ENCODE peak calls at places on chromosomes 16 and 17, in six cellular contexts. One of them, this sample, is unnamed.

GRCh38 chr17:14755002-14755401 is 454.1 kb downstream of the HS3ST3B1 start:
- DNase-seq in GM12864: no peak
- DNase-seq in kidney epithelial cell: no peak
- DNase-seq in tibial nerve: no peak
- DNase-seq in cardiac muscle cell: no peak
- DNase-seq in A673: no peak
- DNase-seq in this sample: peak; percentile 50

GRCh38 chr16:9469512-9469911 is 378.1 kb downstream of the HAPSTR1 start:
- DNase-seq in cardiac muscle cell: no peak
- DNase-seq in A673: peak; percentile 10
- DNase-seq in tibial nerve: no peak
- DNase-seq in GM12864: no peak
- DNase-seq in kidney epithelial cell: peak; percentile 97
- DNase-seq in this sample: no peak

GRCh38 chr16:3611145-3611977 is at the start of gene SLX4:
- DNase-seq in cardiac muscle cell: peak; percentile 96
- DNase-seq in A673: peak; percentile 96
- DNase-seq in tibial nerve: peak; percentile 68
- DNase-seq in kidney epithelial cell: peak; percentile 52
- DNase-seq in GM12864: peak; percentile 51
- DNase-seq in this sample: peak; percentile 55

GRCh38 chr16:79797486-79797885 is 196.9 kb upstream of the MAF start:
- DNase-seq in A673: no peak
- DNase-seq in cardiac muscle cell: no peak
- DNase-seq in tibial nerve: no peak
- DNase-seq in kidney epithelial cell: no peak
- DNase-seq in GM12864: no peak
- DNase-seq in this sample: no peak

GRCh38 chr17:77455111-77455877 is 314.5 kb downstream of the SEC14L1 start:
- DNase-seq in kidney epithelial cell: no peak
- DNase-seq in cardiac muscle cell: no peak
- DNase-seq in tibial nerve: peak; percentile 67
- DNase-seq in A673: no peak
- DNase-seq in GM12864: no peak
- DNase-seq in this sample: no peak

GRCh38 chr17:9825751-9826150 is at the start of gene GLP2R:
- DNase-seq in A673: no peak
- DNase-seq in kidney epithelial cell: no peak
- DNase-seq in cardiac muscle cell: no peak
- DNase-seq in GM12864: no peak
- DNase-seq in tibial nerve: no peak
- DNase-seq in this sample: no peak

GRCh38 chr16:49560018-49560830 is 186.6 kb downstream of the C16orf78 start:
- DNase-seq in tibial nerve: peak; percentile 52
- DNase-seq in GM12864: no peak
- DNase-seq in A673: no peak
- DNase-seq in kidney epithelial cell: no peak
- DNase-seq in cardiac muscle cell: no peak
- DNase-seq in this sample: no peak

GRCh38 chr17:49723423-49723822 is 15.7 kb upstream of the SLC35B1 start:
- DNase-seq in A673: no peak
- DNase-seq in tibial nerve: no peak
- DNase-seq in kidney epithelial cell: no peak
- DNase-seq in GM12864: no peak
- DNase-seq in cardiac muscle cell: peak; percentile 19
- DNase-seq in this sample: no peak

GRCh38 chr17:71434716-71435115 is 686.1 kb upstream of the SOX9 start:
- DNase-seq in A673: no peak
- DNase-seq in kidney epithelial cell: no peak
- DNase-seq in cardiac muscle cell: no peak
- DNase-seq in tibial nerve: no peak
- DNase-seq in GM12864: no peak
- DNase-seq in this sample: no peak

GRCh38 chr17:78748730-78749317 is 33.2 kb downstream of the CYTH1 start:
- DNase-seq in GM12864: peak; percentile 75
- DNase-seq in cardiac muscle cell: no peak
- DNase-seq in tibial nerve: peak; percentile 69
- DNase-seq in kidney epithelial cell: no peak
- DNase-seq in A673: no peak
- DNase-seq in this sample: no peak

GRCh38 chr17:61635913-61636432 is 45.0 kb upstream of the NACA2 start:
- DNase-seq in tibial nerve: peak; percentile 6
- DNase-seq in A673: peak; percentile 77
- DNase-seq in cardiac muscle cell: peak; percentile 39
- DNase-seq in GM12864: peak; percentile 37
- DNase-seq in kidney epithelial cell: peak; percentile 2
- DNase-seq in this sample: peak; percentile 31
- TF ChIP-seq CTCF in tibial nerve: no peak
- TF ChIP-seq CTCF in A673: peak; percentile 87
- TF ChIP-seq CTCF in cardiac muscle cell: peak; percentile 82
- TF ChIP-seq CTCF in GM12864: peak; percentile 70
- TF ChIP-seq CTCF in kidney epithelial cell: peak; percentile 73
- TF ChIP-seq CTCF in this sample: peak; percentile 83

GRCh38 chr17:64115871-64116534 is 13.9 kb downstream of the ERN1 start:
- DNase-seq in kidney epithelial cell: no peak
- DNase-seq in cardiac muscle cell: no peak
- DNase-seq in tibial nerve: no peak
- DNase-seq in GM12864: no peak
- DNase-seq in A673: no peak
- DNase-seq in this sample: no peak
- H3K4me3 ChIP-seq in kidney epithelial cell: no peak overlapping the region
- H3K4me3 ChIP-seq in cardiac muscle cell: no peak overlapping the region
- H3K4me3 ChIP-seq in tibial nerve: no peak overlapping the region
- H3K4me3 ChIP-seq in GM12864: no peak overlapping the region
- H3K4me3 ChIP-seq in A673: no peak overlapping the region
- H3K4me3 ChIP-seq in this sample: no peak overlapping the region

GRCh38 chr17:31061678-31062077 is 33.1 kb upstream of the NF1 start:
- DNase-seq in tibial nerve: no peak
- DNase-seq in kidney epithelial cell: no peak
- DNase-seq in A673: no peak
- DNase-seq in GM12864: no peak
- DNase-seq in cardiac muscle cell: no peak
- DNase-seq in this sample: no peak
- TF ChIP-seq CTCF in tibial nerve: no peak
- TF ChIP-seq CTCF in kidney epithelial cell: peak; percentile 12
- TF ChIP-seq CTCF in A673: peak; percentile 27
- TF ChIP-seq CTCF in GM12864: peak; percentile 43
- TF ChIP-seq CTCF in cardiac muscle cell: no peak
- TF ChIP-seq CTCF in this sample: no peak

GRCh38 chr16:30652718-30653117 is 2.0 kb downstream of the PRR14 start:
- DNase-seq in A673: no peak
- DNase-seq in tibial nerve: no peak
- DNase-seq in GM12864: no peak
- DNase-seq in cardiac muscle cell: no peak
- DNase-seq in kidney epithelial cell: no peak
- DNase-seq in this sample: no peak
- H3K4me3 ChIP-seq in A673: no peak overlapping the region
- H3K4me3 ChIP-seq in tibial nerve: no peak overlapping the region
- H3K4me3 ChIP-seq in GM12864: no peak overlapping the region
- H3K4me3 ChIP-seq in cardiac muscle cell: no peak overlapping the region
- H3K4me3 ChIP-seq in kidney epithelial cell: no peak overlapping the region
- H3K4me3 ChIP-seq in this sample: no peak overlapping the region

DNA sequence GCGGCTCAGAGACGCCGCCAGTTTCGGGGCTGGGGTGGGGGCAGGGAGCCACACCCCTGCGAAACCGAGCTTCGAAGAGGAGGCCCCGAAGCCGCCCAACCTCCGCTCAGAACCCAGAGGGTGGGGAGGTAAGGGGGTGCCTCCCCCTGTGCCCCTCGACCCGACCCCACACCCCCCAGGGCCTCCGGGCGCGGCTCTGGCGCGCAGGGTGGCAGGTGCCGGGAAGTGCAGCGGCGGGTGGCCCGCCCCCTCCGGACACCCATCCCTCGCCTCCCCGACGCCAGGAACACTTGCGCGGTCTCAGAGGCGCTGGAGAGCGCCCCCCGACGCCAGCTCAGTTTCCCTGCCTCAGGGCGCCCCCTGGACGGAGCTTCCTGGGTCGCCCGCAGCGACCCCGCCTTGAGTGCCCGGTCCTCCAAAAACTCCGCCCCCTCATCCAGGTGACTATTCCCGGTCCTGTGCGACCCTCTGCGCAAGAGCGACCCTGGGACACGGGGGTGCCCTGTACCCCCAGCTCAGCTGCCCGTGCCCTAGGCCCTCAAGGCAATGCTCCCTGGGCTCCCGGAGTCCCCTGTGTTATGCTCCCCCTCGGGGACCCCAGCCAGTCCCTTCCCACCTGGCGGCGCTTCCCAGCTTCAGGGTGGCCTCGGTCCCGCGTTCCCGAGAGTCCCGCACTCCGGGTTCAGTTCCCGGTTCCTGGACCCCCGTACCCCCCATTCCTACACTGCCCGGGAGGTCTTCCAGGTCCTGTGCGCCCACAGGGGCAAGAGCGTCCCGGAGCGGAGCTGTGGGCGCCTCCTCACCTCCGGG is 562 bp downstream of the PPL start:
- DNase-seq in GM12864: no peak
- DNase-seq in A673: no peak
- DNase-seq in kidney epithelial cell: no peak
- DNase-seq in tibial nerve: no peak
- DNase-seq in cardiac muscle cell: peak; percentile 57
- DNase-seq in this sample: no peak
- TF ChIP-seq CTCF in GM12864: peak; percentile 22
- TF ChIP-seq CTCF in A673: peak; percentile 37
- TF ChIP-seq CTCF in kidney epithelial cell: peak; percentile 57
- TF ChIP-seq CTCF in tibial nerve: no peak
- TF ChIP-seq CTCF in cardiac muscle cell: peak; percentile 28
- TF ChIP-seq CTCF in this sample: peak; percentile 26

GRCh38 chr17:29420128-29420527 is 30.0 kb downstream of the TAOK1 start:
- DNase-seq in A673: no peak
- DNase-seq in tibial nerve: no peak
- DNase-seq in cardiac muscle cell: no peak
- DNase-seq in GM12864: no peak
- DNase-seq in kidney epithelial cell: no peak
- DNase-seq in this sample: no peak
- H3K4me3 ChIP-seq in A673: no peak overlapping the region
- H3K4me3 ChIP-seq in tibial nerve: no peak overlapping the region
- H3K4me3 ChIP-seq in cardiac muscle cell: no peak overlapping the region
- H3K4me3 ChIP-seq in GM12864: no peak overlapping the region
- H3K4me3 ChIP-seq in kidney epithelial cell: no peak overlapping the region
- H3K4me3 ChIP-seq in this sample: no peak overlapping the region

GRCh38 chr16:25143898-25144297 is 32.4 kb downstream of the LCMT1 start:
- DNase-seq in tibial nerve: no peak
- DNase-seq in GM12864: no peak
- DNase-seq in A673: peak; percentile 13
- DNase-seq in kidney epithelial cell: no peak
- DNase-seq in cardiac muscle cell: no peak
- DNase-seq in this sample: peak; percentile 37

GRCh38 chr16:25151996-25152395 is 40.5 kb downstream of the LCMT1 start:
- DNase-seq in cardiac muscle cell: no peak
- DNase-seq in tibial nerve: no peak
- DNase-seq in GM12864: no peak
- DNase-seq in A673: no peak
- DNase-seq in kidney epithelial cell: peak; percentile 61
- DNase-seq in this sample: no peak

GRCh38 chr16:25148568-25149215 is 37.1 kb downstream of the LCMT1 start:
- DNase-seq in cardiac muscle cell: peak; percentile 22
- DNase-seq in tibial nerve: no peak
- DNase-seq in GM12864: no peak
- DNase-seq in kidney epithelial cell: no peak
- DNase-seq in A673: no peak
- DNase-seq in this sample: no peak
- TF ChIP-seq CTCF in cardiac muscle cell: no peak
- TF ChIP-seq CTCF in tibial nerve: no peak
- TF ChIP-seq CTCF in GM12864: no peak
- TF ChIP-seq CTCF in kidney epithelial cell: no peak
- TF ChIP-seq CTCF in A673: no peak
- TF ChIP-seq CTCF in this sample: no peak

GRCh38 chr16:86344586-86344871 is 165.8 kb upstream of the FOXF1 start:
- DNase-seq in GM12864: no peak
- DNase-seq in tibial nerve: no peak
- DNase-seq in cardiac muscle cell: no peak
- DNase-seq in kidney epithelial cell: no peak
- DNase-seq in A673: no peak
- DNase-seq in this sample: no peak
- H3K4me3 ChIP-seq in GM12864: no peak overlapping the region
- H3K4me3 ChIP-seq in tibial nerve: no peak overlapping the region
- H3K4me3 ChIP-seq in cardiac muscle cell: no peak overlapping the region
- H3K4me3 ChIP-seq in kidney epithelial cell: no peak overlapping the region
- H3K4me3 ChIP-seq in A673: no peak overlapping the region
- H3K4me3 ChIP-seq in this sample: no peak overlapping the region

This sample was measured in LNCaP clone FGC.